ENCODE peak calls at places on chromosome 17, in nine cellular contexts. R is neuronal stem cell; U is activated T-helper 9 cell treated with anti-CD3 and anti-CD28 coated beads, Interleukin-2, amount 50 U/mL, for 16 hours; S is activated T-cell treated with anti-CD3 and anti-CD28 coated beads, Interleukin-2, amount 50 U/mL, for 72 hours; D is D721Med; H is aorta; G is SW480; A is mucosa of descending colon; X is stimulated activated CD4-positive, alpha-beta T cell treated with anti-CD3 and anti-CD28 coated beads, Interleukin-4, amount 100 ng/mL, for 4 hours. Q is an unnamed sample.

GRCh38 chr17:10249271-10250010 is 51.0 kb upstream of the GAS7 start:
- DNase-seq in A (no peak), U (no peak), R (no peak), H (no peak), X (no peak), D (no peak), G (no peak), S (no peak), Q (no peak)

GRCh38 chr17:11564483-11565380 is 33.5 kb upstream of the DNAH9 start:
- DNase-seq in G (no peak), S (no peak), H (no peak), A (no peak), X (no peak), D (no peak), U (no peak), R (no peak), Q (no peak)

GRCh38 chr17:13120864-13121263 is 103.0 kb upstream of the ELAC2 start:
- DNase-seq in G (no peak), A (no peak), U (no peak), S (no peak), X (no peak), H (no peak), D (no peak), R (no peak), Q (no peak)

GRCh38 chr17:80297996-80298560 is 37.4 kb downstream of the RNF213 start:
- DNase-seq in R (no peak), U (no peak), G (no peak), X (no peak), A (no peak), H (peak), S (no peak), D (no peak), Q (no peak)

GRCh38 chr17:52148288-52148968 is 10.1 kb downstream of the CA10 start:
- DNase-seq in G (no peak), U (no peak), X (no peak), H (no peak), D (no peak), R (no peak), S (no peak), A (no peak), Q (no peak)

GRCh38 chr17:17603178-17603894 is 11.8 kb upstream of the PEMT start:
- DNase-seq in A (no peak), H (no peak), U (no peak), G (no peak), R (no peak), S (no peak), X (no peak), D (no peak), Q (no peak)

GRCh38 chr17:49495842-49496182 is 719 bp downstream of the NGFR start:
- DNase-seq in H (no peak), X (no peak), D (no peak), S (peak), R (peak), G (no peak), U (no peak), A (no peak), Q (no peak)

GRCh38 chr17:49708515-49709161 is 874 bp upstream of the SLC35B1 start:
- DNase-seq in U (no peak), X (no peak), A (no peak), H (no peak), R (no peak), S (no peak), G (no peak), D (no peak), Q (no peak)

GRCh38 chr17:82525712-82526111 is 6.2 kb downstream of the FOXK2 start:
- DNase-seq in G (no peak), D (no peak), A (no peak), S (no peak), H (no peak), U (no peak), R (no peak), X (no peak), Q (no peak)

GRCh38 chr17:82808006-82808405 is 31.8 kb downstream of the ZNF750 start:
- DNase-seq in D (no peak), S (no peak), X (no peak), H (no peak), U (no peak), R (no peak), G (no peak), A (no peak), Q (no peak)